ENCODE peak calls at places on chromosome 20, in nine cellular contexts. O, L, R, D, W, Y, M, G and U are unnamed samples.
A peak's percentile ranks its signal among the peaks of the same experiment; 100 is the strongest.

GRCh38 chr20:23639490-23639958 is 1.8 kb upstream of the CST3 start:
- DNase-seq in O (no peak), L (no peak), R (no peak), D (peak; percentile 22), W (no peak), Y (no peak), M (no peak), G (no peak), U (no peak)

GRCh38 chr20:61100489-61100888 is 151.6 kb upstream of the CDH4 start:
- DNase-seq in O (no peak), L (no peak), R (no peak), D (no peak), W (no peak), Y (no peak), M (no peak), G (no peak), U (no peak)

GRCh38 chr20:33568378-33569289 is 78.7 kb downstream of the CBFA2T2 start:
- DNase-seq in O (peak; percentile 33), L (peak; percentile 47), R (peak; percentile 69), D (no peak), W (no peak), Y (peak; percentile 42), M (no peak), G (no peak), U (no peak)

GRCh38 chr20:36848078-36848660 is 27.8 kb upstream of the TLDC2 start:
- DNase-seq in O (no peak), L (peak; percentile 58), R (no peak), D (no peak), W (no peak), Y (no peak), M (peak; percentile 74), G (peak; percentile 59), U (no peak)

GRCh38 chr20:5913166-5913565 is 37.2 kb downstream of the TRMT6 start:
- DNase-seq in O (no peak), L (no peak), R (no peak), D (no peak), W (no peak), Y (peak; percentile 66), M (no peak), G (no peak), U (no peak)

GRCh38 chr20:42150230-42150629 is 532.1 kb upstream of the CHD6 start:
- DNase-seq in O (no peak), L (no peak), R (no peak), D (no peak), W (no peak), Y (no peak), M (no peak), G (no peak), U (no peak)

GRCh38 chr20:32018269-32019155 is 8.3 kb downstream of the CCM2L start:
- DNase-seq in O (peak; percentile 85), L (peak; percentile 90), R (peak; percentile 25), D (peak; percentile 75), W (peak; percentile 13), Y (peak; percentile 75), M (no peak), G (no peak), U (peak; percentile 33)

GRCh38 chr20:50213531-50214106 is 23.0 kb downstream of the CEBPB start:
- DNase-seq in O (no peak), L (no peak), R (no peak), D (no peak), W (no peak), Y (no peak), M (no peak), G (no peak), U (no peak)

GRCh38 chr20:40945754-40946451 is 82.7 kb upstream of the TOP1 start:
- DNase-seq in O (peak; percentile 42), L (peak; percentile 83), R (peak; percentile 54), D (no peak), W (no peak), Y (peak; percentile 69), M (peak; percentile 79), G (peak; percentile 60), U (peak; percentile 32)

GRCh38 chr20:2539341-2539740 is 3.0 kb downstream of the TMC2 start:
- DNase-seq in O (no peak), L (no peak), R (no peak), D (no peak), W (no peak), Y (no peak), M (no peak), G (no peak), U (no peak)

GRCh38 chr20:63519765-63520593 is 586 bp upstream of the PPDPF start:
- DNase-seq in O (no peak), L (peak; percentile 80), R (no peak), D (peak; percentile 59), W (peak; percentile 47), Y (peak; percentile 75), M (no peak), G (no peak), U (no peak)

GRCh38 chr20:49569403-49570115 is 1.6 kb upstream of the PTGIS start:
- DNase-seq in O (no peak), L (no peak), R (no peak), D (no peak), W (no peak), Y (no peak), M (peak; percentile 76), G (no peak), U (no peak)

GRCh38 chr20:48846516-48847492 is 19.0 kb upstream of the PREX1 start:
- DNase-seq in O (no peak), L (no peak), R (peak; percentile 38), D (no peak), W (no peak), Y (no peak), M (peak; percentile 64), G (no peak), U (no peak)

GRCh38 chr20:59192533-59192896 is 28.9 kb downstream of the ZNF831 start:
- DNase-seq in O (no peak), L (no peak), R (no peak), D (no peak), W (no peak), Y (no peak), M (no peak), G (no peak), U (no peak)

GRCh38 chr20:19205999-19206398 is 6.4 kb upstream of the SLC24A3 start:
- DNase-seq in O (peak; percentile 55), L (peak; percentile 84), R (peak; percentile 55), D (peak; percentile 43), W (peak; percentile 33), Y (peak; percentile 45), M (peak; percentile 55), G (no peak), U (peak; percentile 8)

GRCh38 chr20:44709797-44710196 is 5.4 kb upstream of the CCN5 start:
- DNase-seq in O (no peak), L (no peak), R (no peak), D (no peak), W (no peak), Y (no peak), M (no peak), G (no peak), U (no peak)

GRCh38 chr20:373171-373890 is 7.2 kb upstream of the TRIB3 start:
- DNase-seq in O (peak; percentile 42), L (peak; percentile 84), R (no peak), D (peak; percentile 66), W (no peak), Y (no peak), M (peak; percentile 94), G (no peak), U (no peak)

GRCh38 chr20:57094991-57095390 is 171.4 kb downstream of the BMP7 start:
- DNase-seq in O (no peak), L (no peak), R (no peak), D (no peak), W (no peak), Y (no peak), M (no peak), G (no peak), U (no peak)

GRCh38 chr20:18360601-18361000 is 72.3 kb downstream of the ZNF133 start:
- DNase-seq in O (no peak), L (peak; percentile 69), R (no peak), D (peak; percentile 13), W (no peak), Y (no peak), M (no peak), G (no peak), U (no peak)

GRCh38 chr20:40255368-40255767 is 433.7 kb downstream of the MAFB start:
- DNase-seq in O (no peak), L (no peak), R (no peak), D (no peak), W (no peak), Y (no peak), M (peak; percentile 68), G (peak; percentile 37), U (peak; percentile 84)

GRCh38 chr20:18831830-18832229 is 18.2 kb downstream of the SCP2D1 start:
- DNase-seq in O (peak; percentile 6), L (peak; percentile 22), R (no peak), D (no peak), W (no peak), Y (no peak), M (no peak), G (no peak), U (no peak)

GRCh38 chr20:62617711-62618483 is 24.4 kb upstream of the SLCO4A1 start:
- DNase-seq in O (peak; percentile 74), L (no peak), R (peak; percentile 32), D (no peak), W (peak; percentile 29), Y (no peak), M (no peak), G (no peak), U (no peak)